ENCODE peak calls at places on chromosomes 4 and X, in six cellular contexts. A, R, B, T, O and U are unnamed samples.

GRCh38 chrX:41350976-41351569 is 17.1 kb downstream of the DDX3X start:
- DNase-seq in A (no peak), R (peak; percentile 18), B (no peak), T (no peak), O (no peak), U (no peak)

GRCh38 chrX:56947695-56948094 is 47.6 kb downstream of the SPIN3 start:
- DNase-seq in A (no peak), R (no peak), B (no peak), T (no peak), O (no peak), U (no peak)

GRCh38 chrX:41561045-41561444 is 113.9 kb downstream of the NYX start:
- DNase-seq in A (no peak), R (no peak), B (peak; percentile 5), T (no peak), O (peak; percentile 2), U (peak; percentile 40)

GRCh38 chr4:65865489-65865888 is 195.2 kb upstream of the EPHA5 start:
- DNase-seq in A (no peak), R (peak; percentile 77), B (no peak), T (no peak), O (peak; percentile 13), U (peak; percentile 38)

GRCh38 chr4:75429208-75429607 is 85.0 kb downstream of the RCHY1 start:
- DNase-seq in A (no peak), R (no peak), B (no peak), T (no peak), O (no peak), U (no peak)

GRCh38 chr4:113682730-113683129 is 78.8 kb downstream of the CAMK2D start:
- DNase-seq in A (no peak), R (no peak), B (no peak), T (no peak), O (no peak), U (no peak)

GRCh38 chrX:31397119-31397518 is 325.3 kb upstream of the FTHL17 start:
- DNase-seq in A (no peak), R (no peak), B (no peak), T (no peak), O (no peak), U (no peak)

GRCh38 chr4:8308856-8309771 is 39.6 kb downstream of the HTRA3 start:
- DNase-seq in A (peak; percentile 88), R (no peak), B (no peak), T (no peak), O (no peak), U (no peak)

GRCh38 chr4:181524455-181524854 is 718.7 kb upstream of the TENM3 start:
- DNase-seq in A (no peak), R (no peak), B (no peak), T (no peak), O (no peak), U (no peak)

GRCh38 chrX:40197071-40197470 is 99.3 kb upstream of the BCOR start:
- DNase-seq in A (no peak), R (no peak), B (no peak), T (no peak), O (no peak), U (no peak)

GRCh38 chr4:21046121-21046520 is 345.9 kb downstream of the PACRGL start:
- DNase-seq in A (no peak), R (no peak), B (no peak), T (no peak), O (no peak), U (no peak)

GRCh38 chrX:109535578-109535977 is 1.1 kb upstream of the NXT2 start:
- DNase-seq in A (no peak), R (no peak), B (no peak), T (no peak), O (no peak), U (no peak)
- TF ChIP-seq CTCF in A (no peak), R (no peak), B (no peak), T (no peak), O (no peak), U (no peak)

GRCh38 chr4:144611850-144612249 is 34.1 kb upstream of the HHIP start:
- DNase-seq in A (no peak), R (peak; percentile 68), B (peak; percentile 6), T (peak; percentile 9), O (peak; percentile 21), U (peak; percentile 23)
- TF ChIP-seq CTCF in A (no peak), R (peak; percentile 66), B (no peak), T (no peak), O (peak; percentile 55), U (peak; percentile 31)

GRCh38 chr4:73485085-73485484 is 3.5 kb downstream of the AFM start:
- DNase-seq in A (no peak), R (no peak), B (no peak), T (no peak), O (no peak), U (no peak)

GRCh38 chr4:73477176-73477575 is 4.4 kb upstream of the AFM start:
- DNase-seq in A (peak; percentile 71), R (no peak), B (no peak), T (no peak), O (no peak), U (no peak)

GRCh38 chr4:73479323-73479722 is 2.2 kb upstream of the AFM start:
- DNase-seq in A (no peak), R (no peak), B (no peak), T (no peak), O (no peak), U (no peak)

GRCh38 chr4:73485596-73485995 is 4.1 kb downstream of the AFM start:
- DNase-seq in A (no peak), R (no peak), B (no peak), T (no peak), O (no peak), U (no peak)

GRCh38 chr4:73481356-73481755 is at the start of gene AFM:
- DNase-seq in A (no peak), R (no peak), B (no peak), T (no peak), O (no peak), U (no peak)
- TF ChIP-seq CTCF in A (no peak), R (no peak), B (no peak), T (no peak), O (no peak), U (no peak)

DNA sequence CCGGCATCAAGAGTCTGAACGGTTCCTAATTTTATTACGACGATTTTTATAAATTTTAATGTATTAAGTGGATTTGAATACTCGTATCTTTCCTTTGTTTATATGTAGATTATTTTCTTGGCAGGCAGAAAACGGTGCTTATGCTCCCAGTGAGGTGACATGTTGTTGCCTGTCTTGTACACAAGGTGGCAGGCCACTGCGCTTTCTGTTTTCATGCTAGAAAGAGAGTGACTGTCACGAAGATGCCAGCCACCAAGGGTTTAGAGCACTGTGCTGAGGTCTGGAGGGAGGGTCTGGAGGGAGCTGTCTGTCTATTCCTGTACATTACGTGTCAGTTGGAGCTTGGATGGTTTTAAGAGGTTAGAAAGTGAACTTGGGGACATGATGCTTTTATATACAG is 87.7 kb downstream of the SHROOM2 start:
- DNase-seq in A (no peak), R (peak; percentile 65), B (peak; percentile 44), T (peak; percentile 30), O (peak; percentile 27), U (no peak)
- TF ChIP-seq CTCF in A (peak; percentile 50), R (peak; percentile 61), B (peak; percentile 37), T (peak; percentile 36), O (peak; percentile 56), U (peak; percentile 32)

DNA sequence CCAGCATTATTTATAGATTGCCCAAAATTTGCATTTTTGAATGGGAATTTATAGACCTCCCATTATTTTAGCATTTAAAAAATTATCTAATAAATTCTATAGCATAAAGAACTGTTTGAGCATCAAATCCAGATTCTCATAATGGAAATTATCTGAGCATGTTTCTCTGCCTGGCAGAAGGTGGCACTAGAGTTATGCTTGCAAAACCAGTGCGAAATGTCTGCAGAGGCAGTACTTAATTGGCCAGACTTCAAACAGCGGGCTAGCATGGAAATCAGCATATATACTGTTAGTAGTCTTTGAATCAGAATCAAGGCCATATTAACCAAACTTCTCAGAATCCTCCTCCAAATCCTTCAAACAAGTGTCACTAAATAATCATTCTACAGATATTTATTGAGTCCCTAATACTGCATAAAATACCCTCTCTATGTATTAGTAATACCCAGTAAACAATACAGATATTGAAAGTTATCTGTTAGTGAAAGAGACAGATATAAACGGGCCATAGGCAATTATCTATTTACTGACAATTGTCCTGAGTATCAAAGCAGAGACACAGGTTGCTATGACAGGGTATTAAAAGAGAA is 78.7 kb upstream of the DCLK2 start:
- DNase-seq in A (no peak), R (peak; percentile 54), B (peak; percentile 36), T (no peak), O (peak; percentile 26), U (peak; percentile 68)
- TF ChIP-seq CTCF in A (peak; percentile 41), R (peak; percentile 82), B (peak; percentile 82), T (peak; percentile 63), O (peak; percentile 40), U (peak; percentile 74)

GRCh38 chr4:6074723-6075122 is 56.5 kb upstream of the C4orf50 start:
- DNase-seq in A (no peak), R (no peak), B (no peak), T (no peak), O (no peak), U (no peak)

GRCh38 chr4:6071191-6071958 is 53.1 kb upstream of the C4orf50 start:
- DNase-seq in A (no peak), R (peak; percentile 8), B (no peak), T (no peak), O (no peak), U (no peak)

GRCh38 chr4:6079965-6080364 is 61.7 kb upstream of the C4orf50 start:
- DNase-seq in A (no peak), R (no peak), B (no peak), T (no peak), O (no peak), U (no peak)

GRCh38 chr4:6071959-6072720 is 53.9 kb upstream of the C4orf50 start:
- DNase-seq in A (no peak), R (no peak), B (no peak), T (no peak), O (no peak), U (peak; percentile 69)

GRCh38 chr4:6076391-6076790 is 58.2 kb upstream of the C4orf50 start:
- DNase-seq in A (no peak), R (peak; percentile 60), B (peak; percentile 7), T (no peak), O (no peak), U (no peak)
- TF ChIP-seq CTCF in A (no peak), R (peak; percentile 77), B (no peak), T (no peak), O (no peak), U (no peak)

GRCh38 chr4:82984459-82984858 is 26.2 kb downstream of the LIN54 start:
- DNase-seq in A (no peak), R (peak; percentile 17), B (peak; percentile 4), T (no peak), O (no peak), U (no peak)

GRCh38 chr4:82981116-82981515 is 29.5 kb downstream of the LIN54 start:
- DNase-seq in A (no peak), R (no peak), B (no peak), T (no peak), O (no peak), U (no peak)

GRCh38 chr4:82988323-82988832 is 22.2 kb downstream of the LIN54 start:
- DNase-seq in A (no peak), R (no peak), B (no peak), T (no peak), O (no peak), U (no peak)

GRCh38 chr4:82983450-82983849 is 27.2 kb downstream of the LIN54 start:
- DNase-seq in A (no peak), R (no peak), B (no peak), T (no peak), O (no peak), U (no peak)
- TF ChIP-seq CTCF in A (no peak), R (no peak), B (no peak), T (no peak), O (no peak), U (no peak)